ENCODE peak calls at places on chromosomes 5 and 9, in four cellular contexts. N is K562, E is IMR-90, Y is GM12878. Z is an unnamed sample.

GRCh38 chr9:137416006-137416562 is 6.9 kb downstream of the EXD3 start:
- DNase-seq in N (no peak), E (no peak), Y (no peak), Z (no peak)

GRCh38 chr5:34699155-34700077 is 43.3 kb downstream of the RAI14 start:
- DNase-seq in N (peak), E (no peak), Y (no peak), Z (no peak)

GRCh38 chr9:101026824-101027223 is 1.7 kb upstream of the PLPPR1 start:
- DNase-seq in N (no peak), E (no peak), Y (no peak), Z (peak)

GRCh38 chr5:112192886-112193285 is 226.2 kb downstream of the EPB41L4A start:
- DNase-seq in N (no peak), E (no peak), Y (no peak), Z (no peak)

GRCh38 chr5:74402553-74402952 is 238.0 kb downstream of the ENC1 start:
- DNase-seq in N (no peak), E (no peak), Y (no peak), Z (no peak)

GRCh38 chr5:107670927-107671741 is at the start of gene EFNA5:
- DNase-seq in N (no peak), E (peak), Y (no peak), Z (peak)

GRCh38 chr5:1526681-1527131 is 2.9 kb upstream of the LPCAT1 start:
- DNase-seq in N (no peak), E (no peak), Y (no peak), Z (no peak)

GRCh38 chr5:39870137-39870536 is 445.4 kb upstream of the DAB2 start:
- DNase-seq in N (no peak), E (no peak), Y (no peak), Z (no peak)

GRCh38 chr5:59299006-59299405 is 594.5 kb downstream of the PDE4D start:
- DNase-seq in N (no peak), E (no peak), Y (no peak), Z (peak)

GRCh38 chr5:6520201-6520600 is 71.5 kb downstream of the UBE2QL1 start:
- DNase-seq in N (no peak), E (no peak), Y (no peak), Z (no peak)

GRCh38 chr5:72673623-72674022 is 142.8 kb upstream of the TNPO1 start:
- DNase-seq in N (no peak), E (no peak), Y (no peak), Z (no peak)

GRCh38 chr5:154580422-154580821 is 102.4 kb upstream of the HAND1 start:
- DNase-seq in N (no peak), E (no peak), Y (no peak), Z (no peak)

GRCh38 chr5:84715686-84716085 is 331.0 kb upstream of the EDIL3 start:
- DNase-seq in N (no peak), E (no peak), Y (no peak), Z (no peak)

GRCh38 chr9:107542814-107543213 is 53.2 kb upstream of the KLF4 start:
- DNase-seq in N (no peak), E (no peak), Y (no peak), Z (no peak)

GRCh38 chr9:35728041-35728971 is 3.7 kb downstream of the TLN1 start:
- DNase-seq in N (peak), E (peak), Y (no peak), Z (peak)

GRCh38 chr5:142000176-142000575 is 12.7 kb downstream of the GNPDA1 start:
- DNase-seq in N (no peak), E (no peak), Y (no peak), Z (no peak)

GRCh38 chr5:113446358-113446927 is 11.7 kb upstream of the TSSK1B start:
- DNase-seq in N (no peak), E (no peak), Y (no peak), Z (no peak)

GRCh38 chr5:142753114-142753764 is 16.9 kb upstream of the ARHGAP26 start:
- DNase-seq in N (no peak), E (no peak), Y (no peak), Z (peak)

GRCh38 chr5:124738751-124739559 is 7.5 kb downstream of the ZNF608 start:
- DNase-seq in N (no peak), E (no peak), Y (no peak), Z (no peak)

GRCh38 chr5:178330791-178331404 is 98.3 kb upstream of the PHYKPL start:
- DNase-seq in N (no peak), E (no peak), Y (no peak), Z (no peak)

GRCh38 chr5:1544294-1545010 is 20.7 kb upstream of the LPCAT1 start:
- DNase-seq in N (no peak), E (no peak), Y (no peak), Z (no peak)

GRCh38 chr5:142779163-142779562 is 9.0 kb downstream of the ARHGAP26 start:
- DNase-seq in N (no peak), E (no peak), Y (no peak), Z (peak)

GRCh38 chr5:9058666-9059065 is 487.2 kb downstream of the SEMA5A start:
- DNase-seq in N (no peak), E (peak), Y (no peak), Z (no peak)

GRCh38 chr9:35431467-35431866 is 58.4 kb upstream of the RUSC2 start:
- DNase-seq in N (no peak), E (no peak), Y (no peak), Z (no peak)

GRCh38 chr9:94827584-94828304 is 101.2 kb downstream of the AOPEP start:
- DNase-seq in N (no peak), E (peak), Y (no peak), Z (no peak)

GRCh38 chr5:92421937-92422336 is 1038.8 kb upstream of the ARRDC3 start:
- DNase-seq in N (no peak), E (no peak), Y (no peak), Z (no peak)

GRCh38 chr9:110950041-110950645 is 88.1 kb downstream of the LPAR1 start:
- DNase-seq in N (no peak), E (peak), Y (no peak), Z (no peak)

GRCh38 chr9:107667269-107667681 is 177.7 kb upstream of the KLF4 start:
- DNase-seq in N (no peak), E (peak), Y (no peak), Z (peak)

GRCh38 chr9:71814805-71815204 is 46.5 kb upstream of the CEMIP2 start:
- DNase-seq in N (no peak), E (no peak), Y (no peak), Z (no peak)

GRCh38 chr9:72041775-72042194 is 18.6 kb downstream of the C9orf57 start:
- DNase-seq in N (no peak), E (peak), Y (peak), Z (no peak)

GRCh38 chr9:127778280-127779135 is at the start of gene SH2D3C:
- DNase-seq in N (peak), E (no peak), Y (no peak), Z (no peak)

GRCh38 chr9:16068476-16068875 is 515.6 kb downstream of the CCDC171 start:
- DNase-seq in N (no peak), E (peak), Y (no peak), Z (no peak)

GRCh38 chr5:179907570-179908324 is at the start of gene TBC1D9B:
- DNase-seq in N (peak), E (peak), Y (no peak), Z (peak)

GRCh38 chr9:114282926-114283325 is 40.0 kb upstream of the ORM1 start:
- DNase-seq in N (no peak), E (peak), Y (no peak), Z (no peak)

DNA sequence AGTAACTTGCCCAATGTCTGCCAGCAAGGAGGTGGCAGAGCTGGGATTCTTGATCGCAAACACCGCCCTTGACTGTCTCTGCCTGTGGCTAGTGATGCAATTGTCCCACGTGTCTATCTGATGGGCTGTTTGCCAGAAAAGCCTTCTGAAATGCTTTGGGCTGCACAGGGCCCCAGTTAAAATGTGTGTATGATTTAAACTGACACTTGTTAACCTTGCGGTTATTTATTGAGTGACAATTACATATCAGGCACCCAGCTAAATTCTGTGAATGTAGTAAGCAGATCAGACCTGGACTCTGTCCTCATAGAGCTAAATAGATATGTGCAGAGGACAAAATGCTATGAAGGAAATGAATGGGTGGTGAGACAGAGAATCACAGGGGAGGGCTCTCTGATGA is 11.6 kb upstream of the IL12B start:
- DNase-seq in N (peak), E (peak), Y (no peak), Z (no peak)
- TF ChIP-seq FOS in N (no peak), E (no peak), Y (no peak), Z (no peak)

GRCh38 chr9:91811024-91811909 is 138.8 kb downstream of the ROR2 start:
- DNase-seq in N (no peak), E (no peak), Y (no peak), Z (no peak)
- TF ChIP-seq POLR2A in N (no peak), E (no peak), Y (no peak), Z (no peak)

GRCh38 chr5:58259685-58260152 is 200.2 kb downstream of the PLK2 start:
- DNase-seq in N (no peak), E (peak), Y (no peak), Z (peak)
- TF ChIP-seq FOS in N (no peak), E (peak), Y (no peak), Z (peak)

DNA sequence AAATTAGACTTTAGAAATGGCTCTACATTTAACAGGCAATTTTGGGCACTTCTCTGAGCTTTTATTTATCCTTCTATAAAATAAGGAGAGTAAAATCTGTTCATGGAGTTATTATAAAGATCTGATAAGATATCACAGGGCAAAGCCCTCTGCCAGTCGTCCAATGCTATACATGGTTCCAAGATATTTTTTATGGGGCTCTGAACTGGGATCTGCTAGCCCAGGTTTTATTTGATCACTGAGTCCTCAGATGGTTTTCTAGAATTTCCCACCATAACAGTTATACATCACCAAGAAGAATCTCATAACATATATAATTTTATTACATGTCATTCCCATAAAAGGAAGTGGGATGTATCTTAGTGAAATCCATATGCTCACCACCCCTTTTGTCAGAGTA is 23.2 kb upstream of the IQGAP2 start:
- DNase-seq in N (no peak), E (no peak), Y (no peak), Z (no peak)
- TF ChIP-seq POLR2A in N (no peak), E (no peak), Y (no peak), Z (no peak)

DNA sequence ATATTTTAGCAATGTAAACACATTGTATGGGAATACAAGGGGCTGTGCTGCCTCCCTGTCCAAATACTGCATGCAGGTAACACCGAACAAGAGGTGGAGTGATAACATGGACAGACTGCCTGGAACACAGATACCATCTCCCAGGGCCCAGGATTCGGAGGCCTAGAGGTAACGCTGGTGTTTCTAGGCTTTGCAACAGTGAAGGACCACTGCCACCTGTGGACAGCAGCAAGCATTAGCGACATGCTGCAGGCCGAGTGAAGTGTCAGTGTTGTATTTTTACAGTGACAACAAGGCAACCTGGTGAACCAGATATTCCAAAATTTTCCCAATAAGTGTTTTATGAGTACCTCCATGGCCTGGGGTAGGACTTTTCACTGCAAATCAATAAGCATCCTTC is 379.2 kb downstream of the DMRT2 start:
- DNase-seq in N (no peak), E (no peak), Y (no peak), Z (no peak)
- TF ChIP-seq FOS in N (no peak), E (no peak), Y (no peak), Z (no peak)

Z was measured in endothelial cell of umbilical vein.